ENCODE peak calls at places on chromosomes 6 and 20, in seven cellular contexts. I is tibial nerve, K is IMR-90, S is upper lobe of left lung, P is stomach, Z is esophagus squamous epithelium, M is HCT116. B is an unnamed sample.

GRCh38 chr6:136769759-136770158 is 22.5 kb downstream of the MAP3K5 start:
- DNase-seq in I (no peak), M (no peak), P (no peak), K (no peak), Z (no peak), S (no peak), B (no peak)

GRCh38 chr6:18260448-18261106 is 3.8 kb downstream of the DEK start:
- DNase-seq in I (no peak), S (no peak), K (peak), M (no peak), Z (no peak), P (no peak), B (no peak)

GRCh38 chr6:105611606-105612005 is 208.7 kb upstream of the PREP start:
- DNase-seq in S (no peak), P (no peak), I (no peak), M (no peak), Z (no peak), K (no peak), B (no peak)

GRCh38 chr6:77092971-77093370 is 370.3 kb downstream of the HTR1B start:
- DNase-seq in Z (no peak), K (peak), P (no peak), S (no peak), M (no peak), I (no peak), B (no peak)

GRCh38 chr6:47009583-47009982 is 32.5 kb downstream of the ADGRF1 start:
- DNase-seq in S (no peak), P (no peak), K (no peak), I (no peak), Z (no peak), M (no peak), B (no peak)

GRCh38 chr20:21175433-21175832 is 49.6 kb downstream of the KIZ start:
- DNase-seq in M (no peak), Z (no peak), P (no peak), S (no peak), I (no peak), K (no peak), B (no peak)

GRCh38 chr6:13303668-13304017 is 24.7 kb downstream of the TBC1D7 start:
- DNase-seq in Z (no peak), S (no peak), P (peak), M (no peak), I (peak), K (peak), B (no peak)

GRCh38 chr6:21902766-21903165 is 309.2 kb downstream of the SOX4 start:
- DNase-seq in S (no peak), K (no peak), P (no peak), I (no peak), M (no peak), Z (no peak), B (no peak)

GRCh38 chr6:37979392-37980221 is 160.1 kb downstream of the ZFAND3 start:
- DNase-seq in P (no peak), S (no peak), I (no peak), K (no peak), M (no peak), Z (no peak), B (no peak)

GRCh38 chr6:32973934-32974333 is 5.5 kb downstream of the BRD2 start:
- DNase-seq in P (no peak), S (no peak), M (no peak), K (peak), I (no peak), Z (no peak), B (no peak)

GRCh38 chr6:164169355-164169754 is 754.8 kb downstream of the QKI start:
- DNase-seq in Z (no peak), S (no peak), P (no peak), I (no peak), M (no peak), K (no peak), B (no peak)

GRCh38 chr6:36973647-36974046 is 12.3 kb downstream of the MTCH1 start:
- DNase-seq in P (no peak), K (no peak), S (no peak), Z (no peak), M (no peak), I (no peak), B (no peak)

GRCh38 chr6:89432875-89433636 is at the start of gene ANKRD6:
- DNase-seq in K (no peak), I (peak), S (peak), Z (no peak), P (peak), M (peak), B (no peak)

GRCh38 chr20:57412347-57413029 is 21.3 kb downstream of the RBM38 start:
- DNase-seq in M (no peak), Z (no peak), K (no peak), P (no peak), S (no peak), I (no peak), B (no peak)

GRCh38 chr6:16684896-16685554 is 76.2 kb downstream of the ATXN1 start:
- DNase-seq in I (no peak), M (peak), S (no peak), K (peak), Z (no peak), P (no peak), B (no peak)

GRCh38 chr6:145668844-145669243 is 66.5 kb downstream of the EPM2A start:
- DNase-seq in Z (no peak), M (no peak), S (no peak), I (no peak), K (no peak), P (no peak), B (no peak)

GRCh38 chr6:6366778-6367177 is 46.3 kb upstream of the F13A1 start:
- DNase-seq in I (no peak), S (no peak), P (no peak), M (no peak), Z (no peak), K (no peak), B (no peak)

GRCh38 chr20:33281550-33282146 is 1.4 kb upstream of the BPIFB1 start:
- DNase-seq in P (no peak), Z (no peak), K (no peak), I (no peak), S (peak), M (no peak), B (no peak)

GRCh38 chr6:151303231-151303630 is 63.5 kb downstream of the AKAP12 start:
- DNase-seq in M (no peak), P (no peak), K (no peak), S (no peak), I (no peak), Z (no peak), B (no peak)

GRCh38 chr20:50189681-50190250 is 864 bp upstream of the CEBPB start:
- DNase-seq in P (peak), S (peak), Z (no peak), M (no peak), I (no peak), K (no peak), B (no peak)

GRCh38 chr20:13777171-13777601 is 7.5 kb downstream of the ESF1 start:
- DNase-seq in M (peak), S (no peak), P (no peak), K (peak), Z (no peak), I (no peak), B (no peak)

GRCh38 chr20:19749537-19749936 is 8.5 kb upstream of the RIN2 start:
- DNase-seq in P (no peak), M (no peak), I (no peak), S (no peak), Z (no peak), K (no peak), B (no peak)
- TF ChIP-seq POLR2A in P (no peak), M (no peak), I (no peak), S (no peak), Z (no peak), K (no peak), B (no peak)

DNA sequence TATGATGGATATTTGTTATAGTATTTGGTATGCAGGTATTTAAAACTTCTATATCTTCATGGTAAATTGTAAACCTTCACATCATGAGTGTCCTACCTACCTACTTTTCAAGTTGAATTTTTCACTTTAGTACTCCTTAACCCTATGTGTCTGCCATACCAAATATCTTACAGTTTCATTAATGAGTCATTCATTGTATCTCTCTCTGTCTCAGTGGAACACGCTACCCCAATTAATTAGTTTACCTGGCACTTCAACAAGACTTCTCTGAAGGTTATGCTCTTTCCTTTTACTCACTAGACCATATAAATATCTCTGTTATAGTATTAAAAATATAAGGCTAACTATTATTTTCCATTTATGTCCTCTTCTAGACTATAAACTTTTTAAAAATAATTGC is 123.9 kb upstream of the GJE1 start:
- DNase-seq in K (no peak), M (peak), P (no peak), S (no peak), Z (no peak), I (no peak), B (no peak)
- H3K27ac ChIP-seq in K (no peak), M (peak), P (no peak), S (no peak), Z (no peak), I (no peak), B (no peak)

DNA sequence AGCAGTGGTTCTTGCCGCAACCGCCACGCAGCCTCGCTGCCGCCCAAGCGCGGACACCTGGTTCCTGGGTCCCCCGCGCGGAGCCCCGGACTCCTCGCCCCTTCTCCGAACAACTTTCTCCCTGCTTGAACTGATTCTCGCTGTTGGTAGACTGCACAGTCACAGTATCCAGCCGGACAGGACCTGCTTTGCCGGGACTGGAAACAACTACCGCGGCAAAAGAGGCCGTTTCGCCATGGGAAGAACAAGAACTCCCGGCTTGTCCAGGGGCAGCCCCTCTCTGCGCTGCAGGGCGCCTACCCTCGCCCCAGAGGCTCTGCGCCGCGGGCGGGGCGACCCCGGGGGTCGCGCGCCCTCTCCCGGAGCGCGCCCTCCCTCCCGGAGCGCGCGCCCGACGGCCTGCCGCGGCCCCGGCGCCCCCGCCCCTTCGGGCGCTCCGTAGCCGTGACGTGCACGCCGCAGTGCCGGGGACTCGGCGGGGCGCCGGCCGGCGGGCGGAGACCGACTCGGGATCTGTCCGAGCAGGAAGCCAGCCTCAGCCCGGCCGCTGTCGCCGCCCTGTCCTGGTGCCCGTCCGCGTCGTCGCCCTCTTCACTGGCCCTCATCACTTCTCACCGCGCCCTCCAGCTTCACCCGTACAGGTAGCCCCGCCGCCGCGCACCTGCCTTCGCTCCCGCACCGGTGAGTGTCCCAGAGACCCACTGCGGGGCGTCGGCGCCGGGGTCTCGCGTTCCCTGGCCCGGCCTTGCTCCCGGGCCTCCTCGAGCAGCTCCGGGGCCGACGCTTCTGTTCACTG is at the start of gene MYO6:
- DNase-seq in K (peak), I (peak), M (no peak), S (peak), Z (peak), P (peak), B (peak)
- TF ChIP-seq POLR2A in K (peak), I (peak), M (peak), S (peak), Z (no peak), P (peak), B (peak)

DNA sequence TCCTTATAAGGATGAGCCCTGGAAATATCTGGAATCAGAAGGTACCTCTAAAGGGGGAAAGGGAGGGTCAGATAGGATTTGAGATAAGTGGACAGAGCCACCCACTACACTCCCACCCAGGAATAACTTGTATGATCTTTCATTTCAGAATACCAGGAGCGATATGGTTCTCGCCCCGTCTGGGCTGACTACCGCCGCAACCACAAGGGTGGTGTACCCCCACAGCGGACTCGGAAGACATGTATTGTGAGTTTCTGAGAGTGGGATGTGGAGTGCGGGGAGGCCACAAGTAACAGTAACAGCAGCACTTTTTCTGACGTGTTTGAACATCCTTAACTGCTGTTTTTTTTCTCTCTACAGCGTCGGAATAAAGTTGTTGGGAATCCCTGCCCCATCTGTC is 1.9 kb downstream of the MRPS18B start:
- DNase-seq in P (no peak), M (no peak), S (no peak), I (no peak), K (no peak), Z (no peak), B (no peak)
- H3K27ac ChIP-seq in P (peak), M (no peak), S (no peak), I (peak), K (no peak), Z (no peak), B (no peak)

GRCh38 chr20:44424039-44424495 is 51.6 kb upstream of the TTPAL start:
- DNase-seq in S (no peak), P (no peak), M (no peak), I (no peak), Z (no peak), K (no peak), B (no peak)
- TF ChIP-seq POLR2A in S (no peak), P (no peak), M (no peak), I (no peak), Z (no peak), K (no peak), B (no peak)

DNA sequence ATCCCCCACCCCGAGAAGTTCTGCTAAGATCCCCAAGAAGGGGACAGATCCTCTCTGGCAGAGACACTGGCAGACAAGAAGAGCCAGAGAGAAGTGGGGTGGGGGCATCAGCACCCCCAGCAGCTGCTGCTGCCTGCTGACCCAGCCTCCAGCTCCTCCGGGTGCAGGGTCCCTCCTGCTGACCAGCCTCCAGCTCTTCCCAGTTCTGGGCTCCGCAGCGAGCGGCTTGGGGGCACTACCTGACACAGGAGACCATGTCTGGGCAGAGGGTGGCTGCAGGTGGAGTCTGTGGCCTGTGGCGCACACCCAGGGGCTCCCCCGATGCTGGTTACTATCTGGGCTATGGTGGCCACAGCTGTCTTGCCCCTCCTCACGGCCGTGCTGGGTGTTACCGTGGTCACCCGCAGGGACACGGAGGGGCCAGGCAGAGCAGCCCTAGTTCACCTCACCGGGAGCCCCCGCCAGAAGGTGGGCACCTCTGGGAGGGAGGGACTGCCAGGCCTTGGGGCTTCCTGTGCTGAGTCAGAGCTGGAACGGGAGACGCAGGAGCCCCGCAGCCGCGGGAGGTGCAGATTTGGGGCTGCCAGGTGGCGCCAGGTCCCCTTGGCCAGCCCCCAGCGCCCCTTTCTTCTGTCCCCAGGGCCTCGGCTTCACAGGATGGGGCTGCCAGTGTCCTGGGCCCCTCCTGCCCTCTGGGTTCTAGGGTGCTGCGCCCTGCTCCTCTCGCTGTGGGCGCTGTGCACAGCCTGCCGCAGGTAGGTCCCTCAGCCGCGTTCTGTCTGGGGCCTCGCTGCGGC is 627 bp downstream of the LIME1 start:
- DNase-seq in M (no peak), S (peak), I (no peak), K (no peak), P (no peak), Z (no peak), B (no peak)
- H3K27ac ChIP-seq in M (peak), S (peak), I (no peak), K (no peak), P (peak), Z (peak), B (no peak)

GRCh38 chr20:44188752-44189151 is 1.8 kb upstream of the JPH2 start:
- DNase-seq in K (no peak), S (no peak), I (no peak), M (no peak), P (no peak), Z (no peak), B (no peak)
- TF ChIP-seq POLR2A in K (no peak), S (no peak), I (no peak), M (no peak), P (no peak), Z (no peak), B (no peak)

GRCh38 chr6:153167907-153168306 is 36.8 kb upstream of the RGS17 start:
- DNase-seq in K (no peak), Z (no peak), I (no peak), P (no peak), M (no peak), S (no peak), B (no peak)

GRCh38 chr6:153170511-153170910 is 39.4 kb upstream of the RGS17 start:
- DNase-seq in P (no peak), S (no peak), M (peak), I (no peak), K (peak), Z (no peak), B (no peak)

GRCh38 chr6:153162646-153163045 is 31.6 kb upstream of the RGS17 start:
- DNase-seq in P (no peak), I (no peak), Z (no peak), K (peak), S (no peak), M (no peak), B (no peak)

GRCh38 chr6:153162172-153162571 is 31.1 kb upstream of the RGS17 start:
- DNase-seq in Z (no peak), I (no peak), M (no peak), K (peak), P (no peak), S (no peak), B (no peak)

DNA sequence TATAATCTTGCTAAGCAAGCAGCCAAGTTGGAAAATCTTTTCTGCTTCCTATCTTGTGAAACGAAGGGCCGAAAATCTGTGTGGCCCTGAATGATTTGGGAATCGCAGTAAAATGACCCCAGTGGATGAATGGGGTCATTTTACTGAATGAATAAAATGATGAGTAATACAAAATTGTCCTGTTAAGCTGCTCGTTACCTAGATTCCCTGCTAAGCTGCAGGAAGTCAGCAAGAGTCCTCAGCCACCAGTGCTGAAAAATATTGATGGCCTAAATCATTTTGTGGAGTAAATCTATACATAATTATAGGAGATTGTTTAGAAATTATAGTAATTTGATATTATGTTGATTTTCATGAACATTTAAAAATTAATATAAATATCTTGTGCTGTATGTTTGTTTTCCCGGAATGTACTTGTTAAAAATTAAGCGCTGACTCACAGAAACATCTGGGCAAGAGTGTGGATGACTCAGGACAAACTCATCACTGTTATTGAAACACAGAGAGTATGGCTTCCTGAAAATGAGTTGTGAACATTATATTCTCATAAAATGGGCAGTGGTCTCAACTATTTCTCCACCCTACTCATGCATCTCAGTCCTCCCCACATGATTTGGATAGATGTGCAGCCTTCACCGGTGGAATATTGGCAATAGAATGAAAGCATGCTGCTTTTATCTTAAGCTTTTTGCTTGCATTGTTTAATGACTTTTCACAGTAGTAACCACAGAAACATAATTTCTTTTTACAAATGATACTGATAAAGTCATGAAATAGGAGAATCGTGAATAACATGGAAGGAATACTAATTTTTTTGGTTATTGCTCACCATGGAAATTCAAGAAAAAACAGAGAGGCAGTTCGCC is 36.2 kb upstream of the RGS17 start:
- DNase-seq in Z (no peak), P (no peak), M (peak), S (no peak), K (peak), I (no peak), B (no peak)
- H3K27ac ChIP-seq in Z (no peak), P (no peak), M (peak), S (no peak), K (peak), I (no peak), B (no peak)

GRCh38 chr6:39228111-39228971 is 934 bp downstream of the KCNK5 start:
- DNase-seq in M (no peak), K (no peak), P (no peak), Z (no peak), I (no peak), S (peak), B (no peak)
- TF ChIP-seq POLR2A in M (no peak), K (no peak), P (no peak), Z (no peak), I (no peak), S (no peak), B (no peak)

GRCh38 chr20:36827541-36828279 is 48.2 kb upstream of the TLDC2 start:
- DNase-seq in S (peak), K (no peak), I (no peak), P (no peak), M (no peak), Z (no peak), B (no peak)

GRCh38 chr20:36832791-36833190 is 43.1 kb upstream of the TLDC2 start:
- DNase-seq in M (no peak), I (no peak), Z (no peak), P (no peak), S (no peak), K (no peak), B (no peak)

GRCh38 chr20:36833275-36834020 is 42.5 kb upstream of the TLDC2 start:
- DNase-seq in P (no peak), M (no peak), K (peak), I (no peak), S (no peak), Z (no peak), B (no peak)

GRCh38 chr20:36835025-36835424 is 40.9 kb upstream of the TLDC2 start:
- DNase-seq in I (no peak), S (no peak), P (no peak), M (no peak), Z (no peak), K (no peak), B (no peak)

GRCh38 chr20:36830791-36831691 is 44.9 kb upstream of the TLDC2 start:
- DNase-seq in M (no peak), S (peak), P (no peak), I (no peak), K (peak), Z (no peak), B (no peak)
- H3K27ac ChIP-seq in M (peak), S (peak), P (peak), I (peak), K (peak), Z (peak), B (peak)